ENCODE peak calls at places on chromosomes 6 and 20, in four cellular contexts. C is AG04450, V is A549, Q is AG10803. X is an unnamed sample.

GRCh38 chr20:15411781-15412180 is 1074.4 kb upstream of the FLRT3 start:
- DNase-seq in C (no peak), Q (no peak), V (no peak), X (no peak)

GRCh38 chr6:168004023-168004422 is 6.6 kb downstream of the KIF25 start:
- DNase-seq in V (no peak), Q (no peak), C (no peak), X (no peak)

GRCh38 chr6:158474961-158475343 is 84.9 kb upstream of the TMEM181 start:
- DNase-seq in V (peak), C (peak), Q (peak), X (peak)

GRCh38 chr20:1894471-1894950 is 696 bp upstream of the SIRPA start:
- DNase-seq in C (no peak), Q (peak), V (no peak), X (no peak)

GRCh38 chr20:47019106-47019824 is 124.6 kb downstream of the EYA2 start:
- DNase-seq in Q (peak), V (no peak), C (peak), X (no peak)

GRCh38 chr6:167573461-167574215 is 248.8 kb downstream of the TTLL2 start:
- DNase-seq in V (no peak), Q (no peak), C (no peak), X (peak)

GRCh38 chr6:27755768-27756167 is 156.4 kb downstream of the OR2B2 start:
- DNase-seq in C (no peak), V (no peak), Q (no peak), X (no peak)

GRCh38 chr20:24872291-24873014 is 76.6 kb upstream of the CST7 start:
- DNase-seq in V (no peak), Q (no peak), C (no peak), X (no peak)

GRCh38 chr20:59031326-59032022 is 661 bp downstream of the ATP5F1E start:
- DNase-seq in V (no peak), Q (no peak), C (no peak), X (no peak)

GRCh38 chr20:19254956-19255355 is 42.5 kb downstream of the SLC24A3 start:
- DNase-seq in V (no peak), Q (peak), C (no peak), X (no peak)

GRCh38 chr6:18469486-18469885 is 82.3 kb downstream of the RNF144B start:
- DNase-seq in V (no peak), Q (no peak), C (no peak), X (no peak)

GRCh38 chr6:5416250-5416649 is 154.9 kb downstream of the FARS2 start:
- DNase-seq in V (no peak), C (no peak), Q (peak), X (no peak)

GRCh38 chr20:36950432-36951197 is 893 bp downstream of the SAMHD1 start:
- DNase-seq in Q (no peak), V (peak), C (no peak), X (peak)

GRCh38 chr20:18666803-18667460 is 79.1 kb downstream of the DTD1 start:
- DNase-seq in C (no peak), Q (no peak), V (no peak), X (no peak)

GRCh38 chr20:45905505-45906079 is 6.4 kb downstream of the PLTP start:
- DNase-seq in Q (peak), C (no peak), V (peak), X (peak)

GRCh38 chr20:56409521-56409920 is 2.5 kb upstream of the CASS4 start:
- DNase-seq in V (no peak), Q (peak), C (peak), X (peak)

GRCh38 chr6:133286765-133287164 is 45.6 kb downstream of the EYA4 start:
- DNase-seq in Q (peak), V (peak), C (no peak), X (peak)

GRCh38 chr20:16363832-16364687 is 209.2 kb downstream of the KIF16B start:
- DNase-seq in C (no peak), V (no peak), Q (peak), X (no peak)

GRCh38 chr6:113786168-113786567 is 71.0 kb upstream of the MARCKS start:
- DNase-seq in C (no peak), Q (no peak), V (peak), X (no peak)

GRCh38 chr6:151002562-151002961 is 137.1 kb downstream of the MTHFD1L start:
- DNase-seq in V (no peak), C (no peak), Q (no peak), X (no peak)

GRCh38 chr20:53660947-53661381 is 67.3 kb upstream of the ZNF217 start:
- DNase-seq in C (no peak), V (no peak), Q (peak), X (no peak)

GRCh38 chr6:131381694-131382093 is 191.3 kb upstream of the ARG1 start:
- DNase-seq in V (no peak), C (no peak), Q (no peak), X (peak)

GRCh38 chr6:10030942-10031537 is 383.8 kb downstream of the TFAP2A start:
- DNase-seq in C (no peak), V (no peak), Q (no peak), X (no peak)

GRCh38 chr6:143443096-143443495 is 7.4 kb downstream of the ADAT2 start:
- DNase-seq in Q (no peak), V (no peak), C (no peak), X (no peak)

GRCh38 chr6:130412556-130413290 is 46.9 kb downstream of the TMEM200A start:
- DNase-seq in Q (peak), V (no peak), C (no peak), X (peak)

GRCh38 chr6:144170044-144170443 is 19.7 kb downstream of the STX11 start:
- DNase-seq in Q (no peak), C (no peak), V (no peak), X (no peak)

GRCh38 chr6:31738048-31738979 is 1.5 kb upstream of the MSH5 start:
- DNase-seq in C (peak), Q (peak), V (peak), X (peak)
- TF ChIP-seq CTCF in C (peak), Q (peak), V (no peak), X (peak)

GRCh38 chr20:21514553-21515251 is 838 bp upstream of the NKX2-2 start:
- DNase-seq in C (no peak), V (no peak), Q (no peak), X (no peak)

GRCh38 chr20:21516861-21517565 is 3.1 kb upstream of the NKX2-2 start:
- DNase-seq in Q (no peak), C (no peak), V (no peak), X (no peak)

GRCh38 chr20:21515300-21516179 is 1.7 kb upstream of the NKX2-2 start:
- DNase-seq in Q (no peak), C (no peak), V (no peak), X (no peak)

GRCh38 chr20:21517566-21518277 is 3.9 kb upstream of the NKX2-2 start:
- DNase-seq in V (no peak), C (no peak), Q (no peak), X (no peak)

GRCh38 chr20:21516180-21516567 is 2.3 kb upstream of the NKX2-2 start:
- DNase-seq in V (no peak), Q (no peak), C (no peak), X (no peak)
- H3K4me3 ChIP-seq in V (no peak), Q (no peak), C (no peak), X (no peak)

DNA sequence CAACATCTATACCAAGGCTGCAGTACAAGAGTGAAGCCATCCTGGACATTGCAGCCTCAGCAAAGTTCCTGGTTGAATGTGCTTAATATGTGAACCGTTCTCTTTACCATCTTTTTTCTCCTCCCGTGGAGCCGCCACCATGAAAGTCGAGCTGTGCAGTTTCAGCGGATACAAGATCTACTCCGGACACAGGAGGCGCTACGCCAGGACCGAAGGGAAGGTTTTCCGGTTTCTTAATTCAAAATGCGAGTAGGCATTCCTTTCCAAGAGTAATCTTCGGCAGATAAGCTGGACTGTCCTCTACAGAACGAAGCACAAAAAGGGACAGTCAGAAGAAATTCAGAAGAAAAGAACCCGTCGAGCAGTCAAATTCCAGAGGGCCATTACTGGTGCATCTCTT is 8.4 kb upstream of the LINC00237 start:
- DNase-seq in C (no peak), V (no peak), Q (no peak), X (no peak)
- TF ChIP-seq CTCF in C (no peak), V (no peak), Q (no peak), X (no peak)

DNA sequence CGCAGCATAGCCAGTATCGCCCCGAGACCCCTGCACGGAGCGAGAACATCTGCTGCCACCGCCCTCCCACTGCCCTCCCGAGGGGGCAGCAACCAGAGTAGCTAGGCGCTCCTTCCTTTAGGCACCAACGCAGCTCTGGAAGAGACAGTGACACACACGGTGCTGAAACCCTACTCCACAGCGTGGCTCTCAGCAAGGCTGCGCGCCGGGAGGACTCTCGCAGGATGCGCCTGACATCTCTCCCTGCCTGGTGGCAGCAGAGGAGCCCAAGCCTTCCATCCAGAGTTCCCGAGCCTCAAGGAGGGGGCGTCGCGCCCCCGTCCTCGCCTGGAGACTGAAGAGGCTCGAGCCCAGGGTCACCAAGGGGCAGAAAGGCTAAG is 2.1 kb downstream of the TAF4 start:
- DNase-seq in V (no peak), C (no peak), Q (peak), X (no peak)
- H3K4me3 ChIP-seq in V (no peak), C (peak), Q (peak), X (peak)

DNA sequence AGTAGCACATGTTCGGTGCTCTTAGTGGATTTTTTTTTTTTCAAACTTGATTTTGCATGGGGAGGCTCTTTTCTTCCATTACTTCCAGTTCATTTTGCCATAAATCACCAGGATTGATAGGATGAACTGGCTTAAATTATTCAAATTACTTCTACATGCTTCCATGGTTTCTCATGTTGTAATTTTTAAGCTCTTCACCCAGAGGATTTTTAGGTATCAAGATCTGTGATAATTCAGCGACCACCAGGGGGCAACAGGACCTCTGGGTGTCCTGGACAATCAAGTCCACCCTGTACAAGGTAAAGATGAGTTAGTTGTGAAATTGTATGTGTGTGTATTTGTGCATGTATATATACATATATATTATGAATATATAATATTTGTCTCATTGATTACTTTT is 4.2 kb upstream of the EPHA7 start:
- DNase-seq in V (peak), C (no peak), Q (no peak), X (peak)
- TF ChIP-seq CTCF in V (peak), C (peak), Q (peak), X (peak)

GRCh38 chr6:11384531-11385309 is 152.3 kb upstream of the NEDD9 start:
- DNase-seq in Q (peak), V (no peak), C (no peak), X (no peak)

GRCh38 chr6:11380969-11381744 is 148.7 kb upstream of the NEDD9 start:
- DNase-seq in Q (no peak), V (no peak), C (no peak), X (no peak)

GRCh38 chr6:11380549-11380948 is 148.1 kb upstream of the NEDD9 start:
- DNase-seq in C (no peak), V (no peak), Q (no peak), X (no peak)

GRCh38 chr6:11379805-11380204 is 147.3 kb upstream of the NEDD9 start:
- DNase-seq in C (no peak), Q (no peak), V (no peak), X (no peak)

GRCh38 chr6:11381801-11382513 is 149.5 kb upstream of the NEDD9 start:
- DNase-seq in V (no peak), Q (no peak), C (no peak), X (no peak)
- H3K4me3 ChIP-seq in V (no peak), Q (no peak), C (no peak), X (no peak)

DNA sequence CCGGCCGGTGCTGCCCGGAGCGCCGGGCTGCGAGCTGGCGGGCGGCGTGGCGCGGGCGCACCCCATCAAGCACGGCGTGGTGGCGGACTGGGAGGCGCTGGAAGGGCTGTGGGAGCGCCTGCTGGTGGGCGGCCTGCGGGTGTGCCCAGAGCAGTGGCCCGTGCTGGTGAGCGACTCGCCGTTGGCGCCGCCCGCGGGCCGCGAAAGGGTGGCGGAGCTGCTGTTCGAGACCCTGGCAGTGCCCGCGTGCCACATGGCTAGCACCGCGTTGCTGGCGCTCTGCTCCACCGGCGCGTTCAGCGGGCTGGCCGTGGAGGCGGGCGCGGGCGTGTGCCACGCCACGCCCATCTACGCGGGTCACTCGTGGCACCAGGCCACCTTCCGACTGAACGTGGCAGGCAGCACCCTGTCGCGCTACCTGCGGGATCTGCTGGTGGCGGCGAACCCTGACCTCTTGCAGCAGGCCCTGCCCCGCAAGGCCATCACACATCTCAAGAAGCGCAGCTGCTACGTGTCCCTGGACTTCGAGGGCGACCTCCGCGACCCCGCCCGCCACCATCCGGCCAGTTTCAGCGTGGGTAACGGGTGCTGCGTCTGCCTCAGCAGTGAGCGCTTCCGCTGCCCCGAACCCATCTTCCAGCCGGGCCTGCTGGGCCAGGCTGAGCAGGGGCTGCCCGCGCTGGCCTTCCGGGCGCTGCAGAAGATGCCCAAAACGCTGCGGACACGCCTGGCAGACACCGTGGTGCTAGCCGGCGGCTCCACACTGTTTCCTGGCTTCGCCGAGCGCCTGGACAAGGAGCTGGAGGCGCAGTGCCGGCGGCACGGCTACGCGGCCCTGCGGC is 723 bp downstream of the ACTL10 start:
- DNase-seq in Q (peak), V (no peak), C (no peak), X (peak)
- TF ChIP-seq CTCF in Q (no peak), V (peak), C (no peak), X (no peak)

DNA sequence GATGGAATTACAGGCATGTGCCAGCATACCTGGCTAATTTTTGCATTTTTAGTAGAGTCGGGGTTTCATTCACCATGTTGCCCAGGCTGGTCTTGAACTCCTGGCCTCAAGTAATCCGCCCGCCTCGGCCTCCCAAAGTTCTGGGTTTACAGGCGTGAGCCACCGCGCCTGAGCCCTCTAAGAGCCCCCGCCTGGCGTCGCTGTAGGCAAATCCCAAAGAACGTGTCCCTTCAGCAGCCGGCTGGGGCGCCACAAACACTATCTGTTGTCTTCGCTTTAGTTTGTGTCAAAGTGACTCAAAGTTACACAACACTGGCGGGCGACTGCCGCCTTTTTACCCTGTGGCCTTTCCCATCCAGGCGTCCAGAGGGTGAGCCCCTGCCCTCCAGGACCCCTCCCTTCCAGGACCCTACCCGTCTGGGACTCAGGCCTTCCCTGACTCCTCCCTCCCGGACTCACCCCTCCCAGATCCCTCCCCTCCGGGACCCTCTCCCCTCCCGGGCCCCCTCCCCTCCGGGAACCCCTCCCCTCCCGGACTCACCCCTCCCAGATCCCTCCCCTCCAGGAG is 940 bp upstream of the ADRM1 start:
- DNase-seq in Q (peak), V (peak), C (peak), X (peak)
- H3K4me3 ChIP-seq in Q (peak), V (peak), C (peak), X (peak)

X was measured in fibroblast of pulmonary artery.